ENCODE peak calls at places on chromosome 4, in five cellular contexts. E is transverse colon, P is OCI-LY7, F is H9, M is thoracic aorta. A is an unnamed sample. For H3K4me1, the result is how much of the 10 kb centered on the place peaks cover.

GRCh38 chr4:106058919-106059318 is 163.6 kb downstream of the NPNT start:
- DNase-seq in M (no peak), E (no peak), P (no peak), F (no peak), A (no peak)

GRCh38 chr4:1583051-1583785 is 100.9 kb downstream of the FAM53A start:
- DNase-seq in P (no peak), F (no peak), E (no peak), M (no peak), A (no peak)

GRCh38 chr4:67080158-67080557 is 465.1 kb downstream of the CENPC start:
- DNase-seq in F (no peak), P (no peak), M (no peak), E (no peak), A (no peak)

GRCh38 chr4:121788896-121789295 is 12.2 kb upstream of the EXOSC9 start:
- DNase-seq in P (no peak), M (no peak), F (no peak), E (no peak), A (no peak)

GRCh38 chr4:161252520-161253141 is 911.2 kb downstream of the FSTL5 start:
- DNase-seq in F (no peak), E (no peak), M (no peak), P (peak), A (peak)

GRCh38 chr4:121146530-121146929 is 17.6 kb downstream of the TNIP3 start:
- DNase-seq in E (no peak), F (no peak), P (no peak), M (no peak), A (no peak)

GRCh38 chr4:6633091-6633906 is 7.2 kb upstream of the MRFAP1 start:
- DNase-seq in F (no peak), P (peak), M (no peak), E (no peak), A (no peak)

GRCh38 chr4:68271851-68272756 is 26.6 kb upstream of the TMPRSS11B start:
- DNase-seq in P (peak), M (no peak), F (peak), E (no peak), A (no peak)

GRCh38 chr4:53500552-53500951 is 90.7 kb downstream of the LNX1 start:
- DNase-seq in M (no peak), F (no peak), E (no peak), P (no peak), A (no peak)

GRCh38 chr4:107619065-107619464 is 101.0 kb downstream of the PAPSS1 start:
- DNase-seq in P (no peak), F (no peak), E (no peak), M (no peak), A (no peak)

GRCh38 chr4:2068198-2068470 is 9.0 kb downstream of the NAT8L start:
- DNase-seq in E (no peak), M (no peak), P (no peak), F (no peak), A (no peak)

GRCh38 chr4:95510145-95510544 is 38.6 kb downstream of the UNC5C start:
- DNase-seq in F (no peak), E (no peak), P (peak), M (no peak), A (peak)

GRCh38 chr4:145501051-145501660 is 19.5 kb downstream of the SMAD1 start:
- DNase-seq in M (no peak), F (no peak), P (peak), E (no peak), A (no peak)

GRCh38 chr4:148444296-148445070 is 2.3 kb upstream of the NR3C2 start:
- DNase-seq in E (peak), M (no peak), F (peak), P (peak), A (peak)

GRCh38 chr4:148442830-148443549 is 776 bp upstream of the NR3C2 start:
- DNase-seq in E (peak), F (no peak), P (peak), M (no peak), A (peak)

GRCh38 chr4:148443550-148444295 is 1.5 kb upstream of the NR3C2 start:
- DNase-seq in P (peak), E (peak), F (no peak), M (no peak), A (peak)

GRCh38 chr4:148441624-148441985 is 609 bp downstream of the NR3C2 start:
- DNase-seq in E (no peak), M (no peak), P (no peak), F (no peak), A (no peak)

DNA sequence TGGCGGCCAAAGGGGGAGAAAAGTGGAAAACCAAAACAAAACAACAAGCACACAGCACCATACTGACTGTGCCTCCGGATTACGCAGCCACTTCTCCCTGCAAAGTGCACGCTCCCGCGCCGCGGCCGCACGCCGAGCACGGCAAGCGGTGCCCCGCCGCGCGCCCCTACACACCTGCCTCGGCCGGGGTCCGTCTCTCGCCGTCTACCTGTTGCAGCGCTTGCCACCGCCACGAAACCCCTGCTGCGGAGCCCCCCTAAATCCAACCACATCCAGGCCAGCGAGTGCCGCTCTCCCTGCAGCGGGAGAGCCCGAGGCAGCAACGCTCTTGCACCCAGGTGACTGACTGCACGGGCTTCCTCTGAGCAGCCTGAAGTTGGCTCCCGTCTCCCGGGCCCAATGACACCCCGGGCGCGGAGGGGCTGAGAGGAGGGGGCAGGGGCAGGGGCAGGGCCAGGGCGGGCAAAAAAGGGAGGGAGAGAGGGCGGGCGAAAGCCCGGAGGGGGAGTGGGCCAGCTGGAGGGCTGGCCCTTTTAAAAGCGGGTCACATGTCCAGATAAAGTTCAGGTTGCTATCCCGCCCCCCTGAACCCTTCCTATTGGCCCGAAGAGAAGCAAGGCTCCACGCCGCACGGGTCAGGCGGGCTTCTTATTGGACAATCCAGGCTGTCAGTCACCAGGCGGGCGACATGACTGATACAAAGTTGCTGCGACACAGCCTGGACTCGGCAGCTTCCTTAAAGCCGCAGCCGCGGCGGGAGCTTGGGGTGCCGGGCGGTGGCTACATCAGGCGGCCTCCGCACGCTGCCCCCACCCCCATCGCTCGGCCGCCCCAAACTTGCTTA is at the start of gene NR3C2:
- DNase-seq in F (peak), P (peak), M (peak), E (peak), A (peak)
- H3K4me1 ChIP-seq in F (under half), P (under half), M (under half), E (under half), A (under half)

GRCh38 chr4:39621582-39621981 is 17.1 kb downstream of the SMIM14 start:
- DNase-seq in P (no peak), F (peak), M (peak), E (peak), A (peak)

GRCh38 chr4:39614487-39615162 is 24.0 kb downstream of the SMIM14 start:
- DNase-seq in F (no peak), E (no peak), P (no peak), M (no peak), A (no peak)

GRCh38 chr4:39616651-39617050 is 22.0 kb downstream of the SMIM14 start:
- DNase-seq in F (no peak), E (no peak), P (no peak), M (no peak), A (no peak)

GRCh38 chr4:39620551-39620950 is 18.1 kb downstream of the SMIM14 start:
- DNase-seq in F (no peak), E (no peak), P (no peak), M (no peak), A (no peak)

DNA sequence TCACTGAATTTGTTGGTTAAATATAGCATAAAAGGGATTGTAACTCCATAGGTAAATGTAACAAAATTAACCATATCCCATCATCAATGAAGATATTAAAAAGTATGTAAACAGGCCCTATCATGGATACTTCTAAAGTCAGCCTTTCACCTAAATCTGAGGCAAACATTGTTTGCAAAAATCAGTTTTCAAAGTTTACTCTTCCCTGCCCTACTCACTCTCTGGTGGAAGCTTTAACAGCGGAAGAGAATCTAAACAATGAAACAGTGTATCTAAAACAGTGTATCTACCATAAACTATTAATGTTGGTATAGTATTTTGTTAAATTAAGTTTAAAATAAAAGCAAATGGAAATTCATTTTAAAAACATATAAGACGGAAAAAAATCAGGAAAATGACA is 21.1 kb downstream of the SMIM14 start:
- DNase-seq in E (no peak), P (no peak), M (no peak), F (no peak), A (no peak)
- H3K4me1 ChIP-seq in E (under half), P (under half), M (half or more), F (under half), A (under half)

GRCh38 chr4:165330071-165330470 is 2.6 kb downstream of the MSMO1 start:
- DNase-seq in E (no peak), P (no peak), M (no peak), F (no peak), A (no peak)
- H3K4me1 ChIP-seq in E (under half), P (half or more), M (under half), F (under half), A (under half)

GRCh38 chr4:183118585-183118984 is 19.5 kb downstream of the WWC2 start:
- DNase-seq in M (no peak), P (no peak), F (no peak), E (no peak), A (no peak)

DNA sequence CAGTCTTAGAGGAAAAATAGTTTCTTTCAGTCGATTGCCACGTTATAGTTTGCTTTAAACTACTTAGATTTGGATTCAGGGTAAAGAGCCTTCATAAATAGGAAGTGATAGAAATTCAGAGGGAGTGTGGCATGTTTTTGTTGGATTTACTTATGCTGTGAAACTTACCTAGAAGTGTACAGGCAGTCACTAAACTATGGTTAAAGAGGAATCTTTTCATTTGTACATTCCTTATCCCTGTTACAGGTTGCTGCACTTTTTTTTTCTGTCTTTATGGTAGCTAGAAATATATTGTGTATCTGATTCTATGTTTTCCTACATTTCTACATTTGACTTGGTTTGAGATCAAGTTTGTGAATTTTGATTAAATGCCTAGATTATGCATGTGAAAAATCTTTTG is 19.1 kb downstream of the WWC2 start:
- DNase-seq in E (no peak), F (no peak), M (no peak), P (no peak), A (no peak)
- H3K4me1 ChIP-seq in E (under half), F (under half), M (under half), P (under half), A (under half)

GRCh38 chr4:3700223-3700622 is 66.0 kb upstream of the ADRA2C start:
- DNase-seq in P (no peak), F (no peak), E (no peak), M (no peak), A (peak)

GRCh38 chr4:3702084-3702521 is 64.1 kb upstream of the ADRA2C start:
- DNase-seq in P (no peak), F (no peak), E (no peak), M (no peak), A (peak)

GRCh38 chr4:3702551-3703221 is 63.5 kb upstream of the ADRA2C start:
- DNase-seq in P (no peak), M (no peak), F (no peak), E (no peak), A (peak)

GRCh38 chr4:3700736-3701135 is 65.4 kb upstream of the ADRA2C start:
- DNase-seq in F (no peak), E (no peak), M (no peak), P (no peak), A (no peak)

GRCh38 chr4:3701271-3702083 is 64.7 kb upstream of the ADRA2C start:
- DNase-seq in M (no peak), E (no peak), P (no peak), F (no peak), A (no peak)
- H3K4me1 ChIP-seq in M (under half), E (under half), P (under half), F (under half), A (under half)

GRCh38 chr4:99947190-99947578 is 766 bp upstream of the DNAJB14 start:
- DNase-seq in F (no peak), P (no peak), E (no peak), M (no peak), A (no peak)
- H3K4me1 ChIP-seq in F (under half), P (under half), E (under half), M (under half), A (under half)

DNA sequence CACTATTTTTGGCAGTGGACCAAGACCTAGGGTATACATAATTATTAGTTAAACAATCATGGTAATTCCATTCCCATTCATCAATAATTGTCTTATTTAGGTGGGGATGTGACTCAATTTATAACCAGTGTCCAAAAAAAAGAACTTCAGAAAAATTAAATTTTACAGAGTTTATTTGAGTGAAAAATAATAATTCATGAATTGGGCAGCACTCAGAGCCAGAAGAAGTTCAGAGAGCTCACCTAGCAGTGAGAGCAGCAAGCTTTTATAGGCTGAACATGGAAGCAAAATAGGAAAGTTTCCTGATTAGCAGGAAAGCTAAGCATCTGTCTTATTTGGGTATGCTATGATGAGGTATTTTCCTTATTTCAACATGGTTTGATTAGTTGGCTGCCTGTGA is 500.8 kb downstream of the PCDH7 start:
- DNase-seq in P (no peak), E (no peak), F (no peak), M (no peak), A (no peak)
- H3K4me1 ChIP-seq in P (under half), E (under half), F (under half), M (under half), A (under half)

DNA sequence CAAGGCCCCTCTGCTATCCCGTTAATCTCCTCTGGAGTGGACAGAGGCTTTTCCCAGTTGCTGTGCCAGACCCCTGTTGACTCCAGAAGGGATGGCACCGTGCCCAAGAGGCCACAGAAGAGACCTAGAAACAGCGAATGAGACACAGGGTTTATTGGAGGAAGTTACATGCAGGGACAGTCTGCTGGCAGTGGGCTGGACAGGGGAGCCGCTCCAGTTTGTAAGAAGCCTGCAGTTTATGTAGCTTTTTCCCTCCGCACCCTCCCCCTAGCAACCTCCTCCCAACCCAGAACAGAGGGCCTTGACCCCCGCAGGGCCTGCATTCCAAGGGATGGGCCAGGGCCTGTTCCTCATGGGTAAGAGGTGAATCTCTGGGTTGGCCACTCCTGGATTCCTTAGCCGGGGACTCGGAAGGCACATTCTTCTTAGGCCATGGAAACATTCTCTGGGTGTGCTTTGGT is 216.8 kb upstream of the PSAPL1 start:
- DNase-seq in E (no peak), F (peak), P (no peak), M (no peak), A (peak)
- H3K4me1 ChIP-seq in E (under half), F (under half), P (under half), M (under half), A (under half)

DNA sequence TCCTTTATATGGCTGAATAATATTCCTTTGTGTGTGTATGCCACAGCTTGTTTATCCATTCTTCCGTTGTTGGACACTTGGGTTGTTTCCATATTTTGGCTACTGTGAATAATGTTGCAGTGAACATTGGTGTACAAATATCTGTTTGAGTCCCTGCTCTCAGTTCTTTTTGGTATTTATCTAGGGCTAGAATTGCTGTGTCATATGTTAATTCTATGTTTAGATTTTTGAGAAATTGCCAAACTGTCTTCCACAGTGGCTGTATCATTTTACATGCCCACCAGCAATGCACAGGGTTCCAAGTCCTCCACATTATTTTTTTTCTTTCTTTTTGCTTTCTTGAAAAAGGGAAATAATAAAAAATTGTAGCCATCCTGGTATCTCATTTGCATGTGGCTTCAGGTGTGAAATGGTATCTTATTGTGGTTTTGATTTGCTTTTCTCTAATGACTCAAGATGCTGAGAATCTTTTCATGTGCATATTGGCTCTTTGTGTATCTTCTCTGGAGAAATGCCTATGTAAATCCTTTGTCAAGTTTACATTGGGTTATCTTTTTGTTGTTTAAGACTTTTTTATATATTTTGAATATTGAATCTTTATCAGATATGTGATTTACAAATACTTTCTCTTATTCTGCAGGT is 129.7 kb downstream of the RAPGEF2 start:
- DNase-seq in P (no peak), E (no peak), M (no peak), F (no peak), A (no peak)
- H3K4me1 ChIP-seq in P (under half), E (under half), M (under half), F (under half), A (under half)

A was measured in BE2C.